ENCODE peak calls at places on chromosomes 4 and X, in ten cellular contexts. G is Calu3, F is epithelial cell of esophagus, U is colonic mucosa, X is pancreas, T is upper lobe of right lung, L is fibroblast of lung, B is SK-N-SH, N is GM12878, I is left lung. C is an unnamed sample.

GRCh38 chr4:184506527-184507121 is 32.3 kb upstream of the IRF2 start:
- DNase-seq in F (no peak), B (peak), G (no peak), T (no peak), L (no peak), U (no peak), I (no peak), X (no peak), N (peak), C (peak)

GRCh38 chr4:36549256-36549655 is 267.8 kb downstream of the DTHD1 start:
- DNase-seq in I (no peak), U (no peak), F (peak), B (no peak), L (no peak), N (no peak), T (no peak), G (no peak), X (no peak), C (no peak)

GRCh38 chr4:9994246-9994847 is 26.9 kb downstream of the SLC2A9 start:
- DNase-seq in L (no peak), X (no peak), U (peak), N (no peak), T (no peak), G (no peak), B (no peak), F (no peak), I (no peak), C (no peak)

GRCh38 chrX:49071877-49072711 is 1.7 kb downstream of the PRAF2 start:
- DNase-seq in B (peak), T (peak), L (peak), G (no peak), U (peak), F (peak), I (peak), N (no peak), X (peak), C (no peak)

GRCh38 chrX:87526281-87526680 is 8.7 kb downstream of the KLHL4 start:
- DNase-seq in U (no peak), X (no peak), B (no peak), F (no peak), L (no peak), G (no peak), T (no peak), N (no peak), I (no peak), C (no peak)

GRCh38 chr4:663438-664428 is 10.3 kb downstream of the ATP5ME start:
- DNase-seq in X (peak), G (no peak), N (no peak), U (no peak), L (no peak), F (no peak), I (peak), T (peak), B (peak), C (peak)

GRCh38 chr4:38322709-38323108 is 341.3 kb upstream of the KLF3 start:
- DNase-seq in G (no peak), L (peak), F (no peak), U (no peak), X (no peak), B (no peak), N (no peak), I (peak), T (no peak), C (no peak)

GRCh38 chr4:7020290-7020689 is 22.9 kb upstream of the TADA2B start:
- DNase-seq in N (no peak), L (no peak), I (no peak), F (no peak), G (no peak), B (no peak), U (no peak), T (no peak), X (no peak), C (no peak)

GRCh38 chr4:38125816-38126215 is 165.6 kb downstream of the PTTG2 start:
- DNase-seq in G (no peak), B (no peak), F (peak), X (no peak), T (no peak), U (no peak), L (peak), I (no peak), N (no peak), C (no peak)

GRCh38 chrX:19906293-19906692 is 18.9 kb upstream of the SH3KBP1 start:
- DNase-seq in U (no peak), G (no peak), X (no peak), F (no peak), L (no peak), B (no peak), N (no peak), T (no peak), I (no peak), C (no peak)

GRCh38 chr4:15895517-15895916 is 43.0 kb downstream of the FGFBP1 start:
- DNase-seq in N (no peak), B (no peak), X (no peak), L (no peak), I (no peak), U (no peak), G (no peak), F (no peak), T (no peak), C (no peak)

GRCh38 chr4:68124262-68124661 is 5.4 kb downstream of the TMPRSS11F start:
- DNase-seq in L (no peak), U (no peak), I (no peak), T (no peak), X (no peak), N (no peak), B (no peak), F (no peak), G (no peak), C (no peak)

GRCh38 chrX:143429021-143429570 is 88.2 kb downstream of the SPANXN3 start:
- DNase-seq in X (no peak), I (no peak), G (no peak), L (no peak), T (no peak), F (no peak), N (no peak), B (no peak), U (no peak), C (no peak)

GRCh38 chrX:134670241-134670811 is 12.1 kb upstream of the PLAC1 start:
- DNase-seq in U (no peak), B (no peak), L (peak), X (peak), T (peak), G (peak), N (no peak), F (peak), I (peak), C (no peak)

GRCh38 chrX:139508099-139508498 is 22.4 kb upstream of the F9 start:
- DNase-seq in F (no peak), U (no peak), G (no peak), B (no peak), N (no peak), X (no peak), I (no peak), T (no peak), L (no peak), C (no peak)

GRCh38 chr4:185304944-185305690 is 90.6 kb downstream of the LRP2BP start:
- DNase-seq in G (peak), X (no peak), L (peak), F (peak), N (peak), U (no peak), T (peak), I (peak), B (peak), C (peak)

GRCh38 chrX:56783450-56783831 is 54.4 kb downstream of the NBDY start:
- DNase-seq in N (peak), X (peak), L (no peak), I (peak), B (peak), T (no peak), G (no peak), U (peak), F (no peak), C (no peak)

GRCh38 chr4:12697970-12698369 is 786.2 kb downstream of the RAB28 start:
- DNase-seq in I (no peak), U (no peak), F (no peak), B (no peak), N (no peak), X (no peak), G (no peak), L (no peak), T (no peak), C (no peak)

GRCh38 chrX:150683536-150684146 is 9.6 kb upstream of the MTMR1 start:
- DNase-seq in U (no peak), L (peak), X (no peak), G (peak), T (no peak), B (peak), I (no peak), N (no peak), F (peak), C (peak)

GRCh38 chrX:147494365-147494764 is 417.4 kb upstream of the FMR1 start:
- DNase-seq in U (no peak), N (no peak), G (no peak), F (no peak), X (no peak), T (no peak), B (no peak), L (no peak), I (no peak), C (no peak)

GRCh38 chr4:139786494-139787354 is 121.1 kb downstream of the MGST2 start:
- DNase-seq in X (no peak), I (no peak), U (no peak), G (peak), T (no peak), B (peak), N (no peak), F (peak), L (no peak), C (peak)

GRCh38 chr4:121138014-121138413 is 26.1 kb downstream of the TNIP3 start:
- DNase-seq in T (no peak), X (no peak), I (no peak), G (no peak), U (no peak), L (no peak), F (no peak), N (no peak), B (no peak), C (no peak)

GRCh38 chrX:56764153-56764974 is 35.3 kb downstream of the NBDY start:
- DNase-seq in F (peak), L (peak), G (peak), I (peak), N (peak), U (peak), T (no peak), B (peak), X (peak), C (peak)

DNA sequence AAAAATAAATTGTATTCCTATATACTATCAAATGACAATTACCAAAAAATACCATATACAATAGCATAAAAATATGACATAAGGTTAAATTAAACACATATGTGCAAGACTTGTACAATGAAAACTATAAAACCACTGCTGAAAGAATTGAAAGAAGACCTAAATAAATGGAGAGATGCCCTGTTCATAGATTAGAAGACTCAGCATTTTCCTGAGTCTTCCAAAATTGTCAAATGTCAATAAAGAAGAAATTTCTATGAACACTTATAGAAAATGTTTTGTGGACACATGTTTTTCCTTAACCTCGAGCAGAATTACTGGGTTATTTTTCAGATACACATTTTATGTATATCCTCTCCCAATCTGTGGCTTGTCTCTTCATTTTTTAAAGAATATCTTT is 103.1 kb upstream of the DCLK2 start:
- DNase-seq in B (no peak), X (no peak), I (no peak), T (no peak), N (no peak), F (no peak), L (no peak), G (no peak), U (no peak), C (no peak)
- TF ChIP-seq CTCF in B (no peak), X (no peak), I (no peak), T (no peak), N (no peak), F (no peak), L (no peak), G (no peak), U (no peak), C (no peak)

GRCh38 chrX:47540754-47541538 is 20.1 kb upstream of the ARAF start:
- DNase-seq in L (peak), X (peak), T (peak), N (no peak), U (peak), G (peak), B (peak), I (peak), F (peak), C (peak)
- TF ChIP-seq CTCF in L (peak), X (peak), T (peak), N (peak), U (peak), G (no peak), B (peak), I (peak), F (peak), C (peak)

GRCh38 chr4:130306566-130306965 is 1210.6 kb downstream of the C4orf33 start:
- DNase-seq in B (no peak), U (no peak), L (no peak), I (no peak), G (no peak), T (no peak), N (no peak), F (peak), X (no peak), C (no peak)
- TF ChIP-seq CTCF in B (peak), U (no peak), L (no peak), I (no peak), G (no peak), T (no peak), N (peak), F (no peak), X (no peak), C (no peak)

DNA sequence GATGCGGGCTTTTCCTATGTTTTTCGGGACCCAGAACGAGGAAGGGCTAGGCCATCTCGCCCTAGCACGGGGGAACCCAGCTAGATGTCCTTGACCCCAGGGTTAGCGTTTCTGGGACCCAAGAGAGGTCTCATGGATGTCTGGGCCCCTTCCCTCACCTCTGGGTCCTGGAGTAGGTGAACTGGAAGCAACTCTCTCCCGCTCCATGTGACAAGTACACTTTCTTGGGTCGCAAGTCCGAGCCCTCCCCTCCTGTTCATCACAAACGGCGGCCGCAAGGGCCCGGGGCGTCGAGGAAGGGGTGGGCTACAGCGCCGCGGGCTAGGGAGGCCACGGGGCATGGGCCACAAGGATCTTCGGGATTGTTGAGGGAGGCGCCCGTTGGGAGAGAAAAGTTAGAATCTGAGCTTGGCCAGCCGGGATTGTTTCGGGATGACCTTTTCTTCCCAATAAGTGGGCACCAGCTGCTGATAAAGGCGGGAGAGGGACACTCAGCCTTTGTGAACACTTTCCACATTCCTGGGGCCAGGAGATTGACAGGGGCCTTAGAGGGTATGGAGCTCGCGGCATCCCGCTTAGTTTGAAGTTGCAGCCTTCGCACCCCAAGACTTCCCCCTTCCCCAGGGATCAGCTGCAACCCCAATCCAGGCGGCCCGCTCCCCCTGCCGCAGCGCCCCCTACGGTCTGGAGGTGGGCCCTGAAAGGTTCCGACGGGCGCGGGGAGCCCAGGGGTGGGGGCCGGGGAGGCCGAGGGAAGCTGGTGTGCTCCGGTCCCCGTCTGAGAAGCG is 137.0 kb upstream of the ZIC3 start:
- DNase-seq in F (no peak), U (no peak), X (no peak), N (no peak), L (no peak), T (no peak), B (no peak), I (no peak), G (no peak), C (no peak)
- TF ChIP-seq CTCF in F (no peak), U (no peak), X (no peak), N (no peak), L (no peak), T (no peak), B (peak), I (no peak), G (no peak), C (no peak)

GRCh38 chr4:138062929-138063328 is 179.2 kb downstream of the SLC7A11 start:
- DNase-seq in N (no peak), U (no peak), B (no peak), F (peak), G (no peak), L (peak), I (no peak), X (no peak), T (no peak), C (no peak)
- TF ChIP-seq CTCF in N (no peak), U (no peak), B (peak), F (peak), G (no peak), L (peak), I (no peak), X (no peak), T (no peak), C (no peak)

GRCh38 chrX:115693476-115693875 is 132.5 kb downstream of the PLS3 start:
- DNase-seq in G (no peak), T (no peak), B (no peak), L (no peak), I (no peak), X (no peak), F (no peak), N (no peak), U (no peak), C (no peak)

GRCh38 chrX:115687595-115687994 is 126.6 kb downstream of the PLS3 start:
- DNase-seq in T (no peak), U (no peak), B (no peak), G (no peak), I (no peak), F (no peak), N (no peak), L (no peak), X (no peak), C (no peak)

GRCh38 chrX:115694028-115694427 is 133.1 kb downstream of the PLS3 start:
- DNase-seq in I (no peak), F (no peak), X (no peak), L (no peak), U (no peak), G (no peak), T (no peak), N (no peak), B (no peak), C (no peak)

GRCh38 chrX:115689931-115690330 is 129.0 kb downstream of the PLS3 start:
- DNase-seq in T (no peak), F (no peak), L (no peak), G (no peak), U (no peak), I (no peak), X (no peak), N (no peak), B (no peak), C (no peak)

GRCh38 chrX:115690554-115691216 is 129.7 kb downstream of the PLS3 start:
- DNase-seq in G (peak), X (no peak), T (no peak), I (no peak), B (peak), F (peak), L (peak), U (peak), N (peak), C (peak)
- TF ChIP-seq CTCF in G (no peak), X (peak), T (peak), I (peak), B (peak), F (peak), L (peak), U (peak), N (peak), C (peak)

GRCh38 chr4:84263415-84263814 is 235.7 kb downstream of the NKX6-1 start:
- DNase-seq in I (no peak), U (no peak), L (no peak), X (no peak), N (no peak), G (no peak), F (no peak), T (no peak), B (no peak), C (no peak)

GRCh38 chr4:84254537-84254936 is 244.6 kb downstream of the NKX6-1 start:
- DNase-seq in I (no peak), B (no peak), U (no peak), F (no peak), X (no peak), G (no peak), N (no peak), T (no peak), L (no peak), C (no peak)

GRCh38 chr4:84260495-84260894 is 238.6 kb downstream of the NKX6-1 start:
- DNase-seq in U (no peak), L (no peak), F (no peak), N (no peak), I (no peak), B (no peak), G (no peak), T (no peak), X (no peak), C (no peak)

GRCh38 chr4:84264652-84265051 is 234.4 kb downstream of the NKX6-1 start:
- DNase-seq in N (no peak), T (no peak), L (no peak), G (no peak), U (no peak), I (no peak), F (no peak), B (no peak), X (no peak), C (no peak)

GRCh38 chr4:84258905-84259830 is 239.9 kb downstream of the NKX6-1 start:
- DNase-seq in X (peak), U (no peak), F (peak), I (no peak), T (no peak), L (peak), B (no peak), N (peak), G (peak), C (no peak)
- TF ChIP-seq CTCF in X (no peak), U (peak), F (peak), I (no peak), T (peak), L (peak), B (peak), N (peak), G (no peak), C (peak)

GRCh38 chr4:26478330-26478729 is 12.0 kb downstream of the CCKAR start:
- DNase-seq in I (no peak), T (no peak), U (no peak), N (no peak), L (no peak), F (no peak), B (no peak), G (no peak), X (no peak), C (no peak)

GRCh38 chr4:26476545-26476944 is 13.7 kb downstream of the CCKAR start:
- DNase-seq in U (no peak), G (no peak), L (no peak), F (no peak), T (no peak), I (no peak), X (no peak), N (no peak), B (no peak), C (no peak)

GRCh38 chr4:26475716-26476115 is 14.6 kb downstream of the CCKAR start:
- DNase-seq in N (no peak), T (no peak), B (no peak), L (no peak), X (no peak), G (no peak), U (no peak), I (no peak), F (no peak), C (no peak)

GRCh38 chr4:26474551-26474950 is 15.7 kb downstream of the CCKAR start:
- DNase-seq in F (no peak), X (no peak), N (no peak), I (no peak), G (no peak), L (no peak), T (no peak), U (no peak), B (no peak), C (no peak)

GRCh38 chr4:26473893-26474292 is 16.4 kb downstream of the CCKAR start:
- DNase-seq in T (no peak), X (no peak), N (no peak), B (no peak), L (no peak), I (no peak), U (no peak), G (no peak), F (no peak), C (no peak)
- TF ChIP-seq CTCF in T (no peak), X (no peak), N (no peak), B (no peak), L (no peak), I (no peak), U (no peak), G (no peak), F (no peak), C (no peak)

GRCh38 chr4:87353592-87353991 is 30.9 kb upstream of the HSD17B13 start:
- DNase-seq in I (no peak), N (peak), L (peak), G (no peak), T (no peak), B (peak), U (no peak), X (peak), F (peak), C (peak)
- TF ChIP-seq CTCF in I (peak), N (peak), L (peak), G (no peak), T (peak), B (peak), U (peak), X (peak), F (peak), C (peak)